ENCODE peak calls at places on chromosomes 2 and 18, in four cellular contexts. O, T, C and N are unnamed samples.

GRCh38 chr2:98691307-98691706 is 39.6 kb downstream of the MGAT4A start:
- DNase-seq in O (no peak), C (no peak), T (no peak), N (no peak)

GRCh38 chr2:10137053-10137843 is 14.7 kb downstream of the RRM2 start:
- DNase-seq in T (no peak), O (no peak), C (peak), N (no peak)

GRCh38 chr18:6629635-6630140 is 99.8 kb upstream of the ARHGAP28 start:
- DNase-seq in T (no peak), C (no peak), O (no peak), N (no peak)

GRCh38 chr2:65275141-65275540 is 47.5 kb downstream of the ACTR2 start:
- DNase-seq in T (no peak), O (no peak), C (no peak), N (no peak)

GRCh38 chr2:207852791-207853190 is 83.1 kb upstream of the FZD5 start:
- DNase-seq in O (no peak), T (no peak), C (no peak), N (no peak)

GRCh38 chr2:8876628-8877027 is 39.2 kb upstream of the KIDINS220 start:
- DNase-seq in C (no peak), O (no peak), T (no peak), N (no peak)

GRCh38 chr18:73790582-73790981 is 357.1 kb downstream of the FBXO15 start:
- DNase-seq in T (no peak), O (no peak), C (no peak), N (no peak)

GRCh38 chr2:12555012-12555645 is 161.6 kb upstream of the TRIB2 start:
- DNase-seq in C (no peak), O (no peak), T (no peak), N (no peak)

GRCh38 chr18:10851824-10852225 is 297.5 kb downstream of the PIEZO2 start:
- DNase-seq in O (peak), C (no peak), T (no peak), N (no peak)

GRCh38 chr2:45315881-45316280 is 295.2 kb downstream of the SRBD1 start:
- DNase-seq in O (no peak), C (no peak), T (no peak), N (no peak)

GRCh38 chr18:59904051-59904601 is 4.3 kb downstream of the PMAIP1 start:
- DNase-seq in T (no peak), O (no peak), C (no peak), N (no peak)

GRCh38 chr2:225573603-225574002 is 174.1 kb downstream of the NYAP2 start:
- DNase-seq in C (no peak), T (no peak), O (no peak), N (no peak)

GRCh38 chr2:218896501-218897393 is 16.1 kb downstream of the WNT10A start:
- DNase-seq in T (no peak), C (peak), O (no peak), N (peak)

GRCh38 chr18:39455300-39455699 is 1889.7 kb upstream of the CELF4 start:
- DNase-seq in T (no peak), C (no peak), O (no peak), N (no peak)

GRCh38 chr2:233707979-233708644 is 4.6 kb upstream of the UGT1A5 start:
- DNase-seq in C (no peak), T (no peak), O (no peak), N (no peak)

GRCh38 chr2:27494944-27495554 is at the start of gene FNDC4:
- DNase-seq in C (peak), O (peak), T (no peak), N (peak)

GRCh38 chr2:232094883-232095282 is 133.4 kb downstream of the DIS3L2 start:
- DNase-seq in T (no peak), C (no peak), O (no peak), N (no peak)

GRCh38 chr2:191144217-191144616 is 6.6 kb downstream of the STAT4 start:
- DNase-seq in O (no peak), T (no peak), C (no peak), N (no peak)

GRCh38 chr2:190791347-190791982 is 89.2 kb upstream of the GLS start:
- DNase-seq in C (no peak), T (no peak), O (no peak), N (no peak)

GRCh38 chr2:20476950-20477349 is 30.1 kb downstream of the RHOB start:
- DNase-seq in T (no peak), O (no peak), C (peak), N (no peak)

GRCh38 chr2:143807677-143808076 is 678.5 kb downstream of the ARHGAP15 start:
- DNase-seq in O (peak), T (no peak), C (no peak), N (no peak)

GRCh38 chr2:68901199-68901515 is 30.0 kb upstream of the BMP10 start:
- DNase-seq in O (no peak), T (no peak), C (no peak), N (no peak)

GRCh38 chr2:101570121-101570520 is 95.2 kb upstream of the RFX8 start:
- DNase-seq in O (no peak), T (no peak), C (no peak), N (no peak)